ENCODE peak calls at places on chromosome 19, in nine cellular contexts. N is H54; I is AG20443; V is NCI-H1436; K is cardiac fibroblast; U is RCC 7860; M is foreskin fibroblast; O is NCI-H1092 treated with DMSO at 0.1 percent for 48 hours; D is stimulated activated CD4-positive, alpha-beta T cell treated with anti-CD3 and anti-CD28 coated beads, Interleukin-15, amount 100 ng/mL, for 24 hours. A is an unnamed sample.

GRCh38 chr19:15303105-15303780 is 29.1 kb downstream of the BRD4 start:
- DNase-seq in D (no peak), O (no peak), M (peak; percentile 37), K (no peak), U (no peak), V (no peak), I (no peak), N (no peak), A (no peak)

GRCh38 chr19:2804156-2805004 is 15.3 kb upstream of the ZNF554 start:
- DNase-seq in M (no peak), V (no peak), N (no peak), I (no peak), O (no peak), D (no peak), K (no peak), U (no peak), A (no peak)

GRCh38 chr19:13018037-13018914 is 23.0 kb downstream of the NFIX start:
- DNase-seq in K (no peak), N (no peak), U (no peak), V (no peak), I (no peak), M (peak; percentile 71), D (no peak), O (peak; percentile 73), A (no peak)

GRCh38 chr19:46746281-46746965 is at the start of gene STRN4:
- DNase-seq in U (no peak), K (peak; percentile 32), D (peak; percentile 67), O (peak; percentile 23), V (peak; percentile 38), N (peak; percentile 61), I (peak; percentile 100), M (peak; percentile 84), A (peak; percentile 39)

GRCh38 chr19:54207908-54208783 is 7.5 kb downstream of the RPS9 start:
- DNase-seq in N (no peak), O (no peak), V (no peak), K (peak; percentile 94), D (peak; percentile 66), U (peak; percentile 19), I (no peak), M (peak; percentile 86), A (no peak)

GRCh38 chr19:31164666-31165265 is 184.5 kb downstream of the TSHZ3 start:
- DNase-seq in K (no peak), N (no peak), I (no peak), V (no peak), O (no peak), D (no peak), M (no peak), U (no peak), A (no peak)

GRCh38 chr19:50313812-50314536 is 15.2 kb downstream of the KCNC3 start:
- DNase-seq in V (peak; percentile 25), D (no peak), U (no peak), K (no peak), M (no peak), I (no peak), O (no peak), N (no peak), A (no peak)

GRCh38 chr19:6811906-6812305 is 39.4 kb downstream of the VAV1 start:
- DNase-seq in O (no peak), D (no peak), I (peak; percentile 68), N (peak; percentile 30), K (peak; percentile 88), M (peak; percentile 30), U (peak; percentile 36), V (no peak), A (no peak)

GRCh38 chr19:33998302-33998701 is 174.0 kb upstream of the LSM14A start:
- DNase-seq in K (no peak), D (no peak), V (no peak), U (no peak), O (no peak), I (no peak), N (no peak), M (no peak), A (no peak)

GRCh38 chr19:6204866-6205723 is 69.6 kb downstream of the ACSBG2 start:
- DNase-seq in D (no peak), K (no peak), U (no peak), N (no peak), O (no peak), M (no peak), I (no peak), V (no peak), A (no peak)

GRCh38 chr19:57978586-57979289 is 4.4 kb upstream of the C19orf18 start:
- DNase-seq in I (no peak), K (peak; percentile 28), V (no peak), U (no peak), M (peak; percentile 4), O (no peak), D (no peak), N (no peak), A (peak; percentile 10)

GRCh38 chr19:52494518-52494917 is 33.0 kb upstream of the ZNF808 start:
- DNase-seq in I (no peak), D (no peak), V (no peak), N (peak; percentile 39), M (no peak), U (no peak), O (no peak), K (peak; percentile 3), A (no peak)

GRCh38 chr19:35845215-35846037 is 6.9 kb downstream of the NPHS1 start:
- DNase-seq in D (peak; percentile 35), N (no peak), M (peak; percentile 36), V (no peak), U (no peak), I (peak; percentile 39), K (no peak), O (no peak), A (no peak)